ENCODE peak calls at places on chromosome 9, in seven cellular contexts. B, M, A, I, U, W and O are unnamed samples.

GRCh38 chr9:101995231-101995630 is 256.8 kb upstream of the GRIN3A start:
- DNase-seq in B (no peak), M (no peak), A (no peak), I (no peak), U (no peak), W (no peak), O (no peak)

GRCh38 chr9:135245482-135246247 is 158.2 kb downstream of the OLFM1 start:
- DNase-seq in B (no peak), M (no peak), A (no peak), I (no peak), U (no peak), W (no peak), O (no peak)

GRCh38 chr9:137406085-137406773 is 16.7 kb downstream of the EXD3 start:
- DNase-seq in B (no peak), M (no peak), A (no peak), I (no peak), U (no peak), W (no peak), O (no peak)

GRCh38 chr9:124300312-124300711 is 42.6 kb downstream of the NEK6 start:
- DNase-seq in B (no peak), M (no peak), A (no peak), I (no peak), U (no peak), W (no peak), O (no peak)

GRCh38 chr9:87515086-87515485 is 17.4 kb downstream of the DAPK1 start:
- DNase-seq in B (no peak), M (no peak), A (no peak), I (no peak), U (no peak), W (no peak), O (no peak)

GRCh38 chr9:68750786-68751185 is 45.7 kb downstream of the PIP5K1B start:
- DNase-seq in B (no peak), M (no peak), A (peak; percentile 44), I (no peak), U (no peak), W (no peak), O (peak; percentile 71)

GRCh38 chr9:21357479-21358290 is 7.0 kb upstream of the IFNA6 start:
- DNase-seq in B (no peak), M (no peak), A (no peak), I (no peak), U (peak; percentile 71), W (no peak), O (no peak)

GRCh38 chr9:113678874-113679273 is 197.2 kb upstream of the ZNF618 start:
- DNase-seq in B (no peak), M (no peak), A (no peak), I (no peak), U (no peak), W (no peak), O (no peak)

GRCh38 chr9:124593080-124594058 is 86.2 kb upstream of the NR5A1 start:
- DNase-seq in B (no peak), M (no peak), A (peak; percentile 88), I (no peak), U (peak; percentile 51), W (peak; percentile 27), O (no peak)

GRCh38 chr9:100445161-100445902 is 18.4 kb downstream of the MSANTD3 start:
- DNase-seq in B (no peak), M (peak; percentile 38), A (no peak), I (no peak), U (no peak), W (no peak), O (no peak)

GRCh38 chr9:118651511-118651910 is 717.7 kb downstream of the BRINP1 start:
- DNase-seq in B (no peak), M (no peak), A (no peak), I (no peak), U (no peak), W (no peak), O (no peak)

GRCh38 chr9:107387401-107387800 is 102.2 kb downstream of the KLF4 start:
- DNase-seq in B (no peak), M (no peak), A (no peak), I (no peak), U (no peak), W (no peak), O (no peak)

GRCh38 chr9:112846528-112847488 is 43.9 kb downstream of the SLC46A2 start:
- DNase-seq in B (no peak), M (peak; percentile 29), A (no peak), I (no peak), U (no peak), W (no peak), O (no peak)